ENCODE peak calls at places on chromosomes 12 and 14, in nine cellular contexts. One of them, this sample, is unnamed.

GRCh38 chr14:21070083-21070609 is at the start of gene ARHGEF40:
- DNase-seq in naive thymus-derived CD4-positive, alpha-beta T cell: no peak
- DNase-seq in pancreas: peak; percentile 72
- DNase-seq in tibial nerve: peak; percentile 46
- DNase-seq in breast epithelium: no peak
- DNase-seq in Peyer's patch: peak; percentile 34
- DNase-seq in psoas muscle: peak; percentile 75
- DNase-seq in sigmoid colon: no peak
- DNase-seq in testis: no peak
- DNase-seq in this sample: peak; percentile 75

GRCh38 chr12:3225154-3225795 is 148.1 kb downstream of the TSPAN9 start:
- DNase-seq in breast epithelium: no peak
- DNase-seq in testis: no peak
- DNase-seq in pancreas: no peak
- DNase-seq in Peyer's patch: no peak
- DNase-seq in sigmoid colon: no peak
- DNase-seq in tibial nerve: no peak
- DNase-seq in naive thymus-derived CD4-positive, alpha-beta T cell: no peak
- DNase-seq in psoas muscle: no peak
- DNase-seq in this sample: no peak

GRCh38 chr14:87181288-87181687 is 811.7 kb downstream of the GALC start:
- DNase-seq in naive thymus-derived CD4-positive, alpha-beta T cell: no peak
- DNase-seq in testis: no peak
- DNase-seq in psoas muscle: no peak
- DNase-seq in sigmoid colon: no peak
- DNase-seq in breast epithelium: no peak
- DNase-seq in tibial nerve: no peak
- DNase-seq in pancreas: no peak
- DNase-seq in Peyer's patch: no peak
- DNase-seq in this sample: no peak

GRCh38 chr12:80769553-80770140 is 52.9 kb downstream of the MYF5 start:
- DNase-seq in pancreas: no peak
- DNase-seq in psoas muscle: no peak
- DNase-seq in tibial nerve: no peak
- DNase-seq in Peyer's patch: no peak
- DNase-seq in naive thymus-derived CD4-positive, alpha-beta T cell: no peak
- DNase-seq in breast epithelium: no peak
- DNase-seq in sigmoid colon: no peak
- DNase-seq in testis: no peak
- DNase-seq in this sample: no peak

GRCh38 chr12:101474711-101475386 is at the start of gene SPIC:
- DNase-seq in pancreas: no peak
- DNase-seq in psoas muscle: no peak
- DNase-seq in breast epithelium: no peak
- DNase-seq in tibial nerve: no peak
- DNase-seq in testis: no peak
- DNase-seq in Peyer's patch: no peak
- DNase-seq in naive thymus-derived CD4-positive, alpha-beta T cell: no peak
- DNase-seq in sigmoid colon: no peak
- DNase-seq in this sample: no peak

GRCh38 chr12:49979061-49979586 is 6.4 kb downstream of the AQP6 start:
- DNase-seq in pancreas: no peak
- DNase-seq in sigmoid colon: no peak
- DNase-seq in breast epithelium: no peak
- DNase-seq in naive thymus-derived CD4-positive, alpha-beta T cell: no peak
- DNase-seq in Peyer's patch: no peak
- DNase-seq in testis: no peak
- DNase-seq in tibial nerve: no peak
- DNase-seq in psoas muscle: no peak
- DNase-seq in this sample: no peak

GRCh38 chr12:60169904-60170303 is 574.1 kb downstream of the SLC16A7 start:
- DNase-seq in naive thymus-derived CD4-positive, alpha-beta T cell: no peak
- DNase-seq in pancreas: no peak
- DNase-seq in tibial nerve: no peak
- DNase-seq in testis: no peak
- DNase-seq in breast epithelium: no peak
- DNase-seq in sigmoid colon: no peak
- DNase-seq in Peyer's patch: no peak
- DNase-seq in psoas muscle: no peak
- DNase-seq in this sample: no peak

GRCh38 chr12:90888316-90888715 is 66.7 kb downstream of the CCER1 start:
- DNase-seq in breast epithelium: no peak
- DNase-seq in tibial nerve: no peak
- DNase-seq in testis: no peak
- DNase-seq in naive thymus-derived CD4-positive, alpha-beta T cell: no peak
- DNase-seq in sigmoid colon: no peak
- DNase-seq in psoas muscle: no peak
- DNase-seq in Peyer's patch: no peak
- DNase-seq in pancreas: no peak
- DNase-seq in this sample: no peak

GRCh38 chr12:107484219-107484618 is 201.4 kb upstream of the PWP1 start:
- DNase-seq in psoas muscle: no peak
- DNase-seq in Peyer's patch: no peak
- DNase-seq in testis: no peak
- DNase-seq in naive thymus-derived CD4-positive, alpha-beta T cell: no peak
- DNase-seq in pancreas: no peak
- DNase-seq in sigmoid colon: no peak
- DNase-seq in breast epithelium: no peak
- DNase-seq in tibial nerve: no peak
- DNase-seq in this sample: no peak

GRCh38 chr14:52700701-52701172 is 5.4 kb upstream of the ERO1A start:
- DNase-seq in testis: no peak
- DNase-seq in Peyer's patch: no peak
- DNase-seq in breast epithelium: no peak
- DNase-seq in naive thymus-derived CD4-positive, alpha-beta T cell: no peak
- DNase-seq in psoas muscle: no peak
- DNase-seq in sigmoid colon: no peak
- DNase-seq in tibial nerve: no peak
- DNase-seq in pancreas: no peak
- DNase-seq in this sample: no peak

GRCh38 chr12:8590842-8591545 is 21.7 kb downstream of the AICDA start:
- DNase-seq in pancreas: no peak
- DNase-seq in naive thymus-derived CD4-positive, alpha-beta T cell: no peak
- DNase-seq in sigmoid colon: no peak
- DNase-seq in psoas muscle: no peak
- DNase-seq in tibial nerve: no peak
- DNase-seq in testis: no peak
- DNase-seq in Peyer's patch: no peak
- DNase-seq in breast epithelium: no peak
- DNase-seq in this sample: no peak

GRCh38 chr12:131074221-131075083 is 120.7 kb downstream of the ADGRD1 start:
- DNase-seq in naive thymus-derived CD4-positive, alpha-beta T cell: no peak
- DNase-seq in testis: peak; percentile 45
- DNase-seq in sigmoid colon: peak; percentile 72
- DNase-seq in pancreas: no peak
- DNase-seq in psoas muscle: peak; percentile 50
- DNase-seq in breast epithelium: no peak
- DNase-seq in tibial nerve: peak; percentile 74
- DNase-seq in Peyer's patch: no peak
- DNase-seq in this sample: peak; percentile 77

GRCh38 chr14:23443411-23443812 is 8.0 kb upstream of the MYH7 start:
- DNase-seq in breast epithelium: no peak
- DNase-seq in Peyer's patch: no peak
- DNase-seq in naive thymus-derived CD4-positive, alpha-beta T cell: no peak
- DNase-seq in testis: peak; percentile 10
- DNase-seq in psoas muscle: no peak
- DNase-seq in tibial nerve: no peak
- DNase-seq in pancreas: no peak
- DNase-seq in sigmoid colon: no peak
- DNase-seq in this sample: peak; percentile 56

GRCh38 chr12:31922341-31923062 is 36.7 kb upstream of the RESF1 start:
- DNase-seq in naive thymus-derived CD4-positive, alpha-beta T cell: no peak
- DNase-seq in sigmoid colon: no peak
- DNase-seq in breast epithelium: no peak
- DNase-seq in Peyer's patch: no peak
- DNase-seq in testis: no peak
- DNase-seq in tibial nerve: no peak
- DNase-seq in psoas muscle: no peak
- DNase-seq in pancreas: no peak
- DNase-seq in this sample: no peak

GRCh38 chr12:38056701-38057689 is 259.6 kb upstream of the ALG10B start:
- DNase-seq in breast epithelium: no peak
- DNase-seq in tibial nerve: no peak
- DNase-seq in psoas muscle: no peak
- DNase-seq in naive thymus-derived CD4-positive, alpha-beta T cell: no peak
- DNase-seq in Peyer's patch: no peak
- DNase-seq in pancreas: no peak
- DNase-seq in testis: no peak
- DNase-seq in sigmoid colon: no peak
- DNase-seq in this sample: no peak

GRCh38 chr12:121805171-121805687 is 1.4 kb downstream of the SETD1B start:
- DNase-seq in tibial nerve: no peak
- DNase-seq in breast epithelium: no peak
- DNase-seq in testis: no peak
- DNase-seq in pancreas: no peak
- DNase-seq in psoas muscle: peak; percentile 17
- DNase-seq in naive thymus-derived CD4-positive, alpha-beta T cell: no peak
- DNase-seq in sigmoid colon: no peak
- DNase-seq in Peyer's patch: no peak
- DNase-seq in this sample: no peak

GRCh38 chr14:88079624-88080023 is 74.7 kb downstream of the GPR65 start:
- DNase-seq in naive thymus-derived CD4-positive, alpha-beta T cell: no peak
- DNase-seq in Peyer's patch: no peak
- DNase-seq in breast epithelium: no peak
- DNase-seq in testis: no peak
- DNase-seq in pancreas: no peak
- DNase-seq in psoas muscle: no peak
- DNase-seq in sigmoid colon: no peak
- DNase-seq in tibial nerve: no peak
- DNase-seq in this sample: no peak

GRCh38 chr12:2970744-2971143 is 11.5 kb downstream of the TEAD4 start:
- DNase-seq in sigmoid colon: no peak
- DNase-seq in naive thymus-derived CD4-positive, alpha-beta T cell: no peak
- DNase-seq in psoas muscle: peak; percentile 41
- DNase-seq in Peyer's patch: no peak
- DNase-seq in pancreas: no peak
- DNase-seq in testis: no peak
- DNase-seq in tibial nerve: no peak
- DNase-seq in breast epithelium: no peak
- DNase-seq in this sample: no peak

GRCh38 chr12:112126000-112126431 is 656 bp downstream of the TRAFD1 start:
- DNase-seq in psoas muscle: no peak
- DNase-seq in naive thymus-derived CD4-positive, alpha-beta T cell: no peak
- DNase-seq in sigmoid colon: no peak
- DNase-seq in breast epithelium: no peak
- DNase-seq in tibial nerve: no peak
- DNase-seq in testis: no peak
- DNase-seq in Peyer's patch: no peak
- DNase-seq in pancreas: no peak
- DNase-seq in this sample: no peak

GRCh38 chr14:50063876-50064420 is 52.4 kb downstream of the VCPKMT start:
- DNase-seq in psoas muscle: no peak
- DNase-seq in pancreas: no peak
- DNase-seq in tibial nerve: no peak
- DNase-seq in breast epithelium: no peak
- DNase-seq in testis: no peak
- DNase-seq in sigmoid colon: no peak
- DNase-seq in naive thymus-derived CD4-positive, alpha-beta T cell: no peak
- DNase-seq in Peyer's patch: no peak
- DNase-seq in this sample: no peak
- H3K27ac ChIP-seq in psoas muscle: no peak overlapping the region
- H3K27ac ChIP-seq in pancreas: no peak overlapping the region
- H3K27ac ChIP-seq in tibial nerve: peak overlapping the region; percentile 8
- H3K27ac ChIP-seq in breast epithelium: peak overlapping the region; percentile 12
- H3K27ac ChIP-seq in testis: no peak overlapping the region
- H3K27ac ChIP-seq in sigmoid colon: no peak overlapping the region
- H3K27ac ChIP-seq in naive thymus-derived CD4-positive, alpha-beta T cell: peak overlapping the region; percentile 79
- H3K27ac ChIP-seq in Peyer's patch: peak overlapping the region; percentile 31
- H3K27ac ChIP-seq in this sample: no peak overlapping the region

GRCh38 chr14:61542848-61543790 is 152.2 kb upstream of the HIF1A start:
- DNase-seq in Peyer's patch: no peak
- DNase-seq in tibial nerve: no peak
- DNase-seq in sigmoid colon: no peak
- DNase-seq in testis: peak; percentile 42
- DNase-seq in pancreas: no peak
- DNase-seq in psoas muscle: no peak
- DNase-seq in breast epithelium: no peak
- DNase-seq in naive thymus-derived CD4-positive, alpha-beta T cell: no peak
- DNase-seq in this sample: no peak
- H3K4me1 ChIP-seq in Peyer's patch: no peaks in the 10 kb centered on the region
- H3K4me1 ChIP-seq in tibial nerve: no peaks in the 10 kb centered on the region
- H3K4me1 ChIP-seq in sigmoid colon: no peaks in the 10 kb centered on the region
- H3K4me1 ChIP-seq in testis: peaks cover 27% of the 10 kb centered on the region
- H3K4me1 ChIP-seq in pancreas: peaks cover 27% of the 10 kb centered on the region
- H3K4me1 ChIP-seq in psoas muscle: peaks cover 30% of the 10 kb centered on the region
- H3K4me1 ChIP-seq in breast epithelium: peaks cover 10% of the 10 kb centered on the region
- H3K4me1 ChIP-seq in naive thymus-derived CD4-positive, alpha-beta T cell: no peaks in the 10 kb centered on the region
- H3K4me1 ChIP-seq in this sample: peaks cover 25% of the 10 kb centered on the region

DNA sequence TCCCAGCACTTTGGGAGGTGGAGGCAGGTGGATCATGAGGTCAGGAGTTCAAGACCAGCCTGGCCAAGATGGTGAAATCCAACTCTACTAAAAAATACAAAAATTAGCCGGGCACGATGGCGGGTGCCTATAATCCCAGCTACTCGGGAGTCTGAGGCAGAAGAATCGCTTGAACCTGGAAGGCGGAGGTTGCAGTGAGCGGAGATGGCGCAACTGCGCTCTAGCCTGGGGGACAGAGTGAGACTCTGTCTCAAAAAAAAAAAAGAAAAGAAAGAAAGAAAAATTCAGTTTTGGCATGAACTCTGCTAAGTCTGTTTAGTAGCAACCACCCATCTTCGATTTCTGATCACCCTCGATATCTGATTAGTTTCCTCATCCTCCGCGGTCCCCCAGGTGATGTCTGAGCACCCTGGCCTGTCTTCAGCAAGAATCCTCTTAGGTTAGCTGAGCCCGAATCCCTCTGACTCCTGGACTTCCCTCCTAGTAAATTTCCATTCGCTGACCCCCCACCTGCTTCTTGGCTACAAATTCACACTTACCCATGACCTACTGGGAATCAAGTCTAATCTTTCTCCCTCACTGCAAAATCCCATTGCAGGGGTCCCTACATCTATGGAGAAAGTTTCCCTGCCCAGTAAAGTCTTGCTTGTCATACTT is 879 bp upstream of the HSPB8 start:
- DNase-seq in tibial nerve: no peak
- DNase-seq in naive thymus-derived CD4-positive, alpha-beta T cell: no peak
- DNase-seq in pancreas: no peak
- DNase-seq in sigmoid colon: no peak
- DNase-seq in testis: no peak
- DNase-seq in Peyer's patch: no peak
- DNase-seq in psoas muscle: no peak
- DNase-seq in breast epithelium: no peak
- DNase-seq in this sample: no peak
- H3K27me3 ChIP-seq in tibial nerve: no peaks in the 10 kb centered on the region
- H3K27me3 ChIP-seq in naive thymus-derived CD4-positive, alpha-beta T cell: no peaks in the 10 kb centered on the region
- H3K27me3 ChIP-seq in pancreas: no peaks in the 10 kb centered on the region
- H3K27me3 ChIP-seq in sigmoid colon: no peaks in the 10 kb centered on the region
- H3K27me3 ChIP-seq in testis: no peaks in the 10 kb centered on the region
- H3K27me3 ChIP-seq in Peyer's patch: no peaks in the 10 kb centered on the region
- H3K27me3 ChIP-seq in psoas muscle: no peaks in the 10 kb centered on the region
- H3K27me3 ChIP-seq in breast epithelium: no peaks in the 10 kb centered on the region
- H3K27me3 ChIP-seq in this sample: no peaks in the 10 kb centered on the region

DNA sequence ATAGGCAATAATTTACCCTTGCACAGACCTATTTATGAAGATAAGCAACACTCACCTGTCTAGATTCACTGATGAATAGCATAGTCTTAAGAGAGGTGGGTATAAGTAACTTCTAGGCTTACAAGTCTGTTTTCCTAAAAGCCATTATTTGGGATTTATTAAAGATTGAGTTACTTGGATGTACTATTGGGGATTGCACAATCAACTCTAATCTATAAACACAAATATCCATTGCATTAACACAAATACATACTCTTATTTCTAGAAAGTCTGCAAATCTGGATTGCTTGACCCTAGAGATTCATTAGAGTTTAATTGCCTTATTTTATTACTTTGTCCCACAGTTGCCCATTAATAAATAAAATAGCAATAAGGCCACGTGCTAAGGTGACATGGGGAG is 148.1 kb upstream of the CCDC198 start:
- DNase-seq in tibial nerve: no peak
- DNase-seq in pancreas: no peak
- DNase-seq in sigmoid colon: no peak
- DNase-seq in psoas muscle: no peak
- DNase-seq in breast epithelium: no peak
- DNase-seq in testis: no peak
- DNase-seq in Peyer's patch: no peak
- DNase-seq in naive thymus-derived CD4-positive, alpha-beta T cell: no peak
- DNase-seq in this sample: no peak
- H3K27ac ChIP-seq in tibial nerve: no peak overlapping the region
- H3K27ac ChIP-seq in pancreas: no peak overlapping the region
- H3K27ac ChIP-seq in sigmoid colon: no peak overlapping the region
- H3K27ac ChIP-seq in psoas muscle: no peak overlapping the region
- H3K27ac ChIP-seq in breast epithelium: no peak overlapping the region
- H3K27ac ChIP-seq in testis: no peak overlapping the region
- H3K27ac ChIP-seq in Peyer's patch: no peak overlapping the region
- H3K27ac ChIP-seq in naive thymus-derived CD4-positive, alpha-beta T cell: no peak overlapping the region
- H3K27ac ChIP-seq in this sample: no peak overlapping the region

This sample was measured in right cardiac atrium.